ENCODE peak calls at places on chromosomes 11 and 22, in six cellular contexts. One of them, this sample, is unnamed.

GRCh38 chr11:60981515-60981914 is 10.0 kb downstream of the CD6 start:
- DNase-seq in ovary: no peak
- DNase-seq in GDM1: no peak
- DNase-seq in cardiac fibroblast: no peak
- DNase-seq in EL: no peak
- DNase-seq in stimulated activated CD4-positive, alpha-beta T cell treated with anti-CD3 and anti-CD28 coated beads, Interleukin-4, amount 100 ng/mL, for 48 hours: no peak
- DNase-seq in this sample: no peak

GRCh38 chr11:73087730-73088129 is 54.4 kb downstream of the FCHSD2 start:
- DNase-seq in ovary: no peak
- DNase-seq in GDM1: no peak
- DNase-seq in cardiac fibroblast: peak
- DNase-seq in EL: no peak
- DNase-seq in stimulated activated CD4-positive, alpha-beta T cell treated with anti-CD3 and anti-CD28 coated beads, Interleukin-4, amount 100 ng/mL, for 48 hours: no peak
- DNase-seq in this sample: no peak

GRCh38 chr22:36454916-36455570 is 26.4 kb downstream of the TXN2 start:
- DNase-seq in ovary: peak
- DNase-seq in GDM1: peak
- DNase-seq in cardiac fibroblast: peak
- DNase-seq in EL: peak
- DNase-seq in stimulated activated CD4-positive, alpha-beta T cell treated with anti-CD3 and anti-CD28 coated beads, Interleukin-4, amount 100 ng/mL, for 48 hours: peak
- DNase-seq in this sample: peak

GRCh38 chr11:236774-237767 is at the start of gene PSMD13:
- DNase-seq in ovary: peak
- DNase-seq in GDM1: peak
- DNase-seq in cardiac fibroblast: peak
- DNase-seq in EL: peak
- DNase-seq in stimulated activated CD4-positive, alpha-beta T cell treated with anti-CD3 and anti-CD28 coated beads, Interleukin-4, amount 100 ng/mL, for 48 hours: peak
- DNase-seq in this sample: peak

GRCh38 chr22:45268958-45269844 is 15.5 kb upstream of the UPK3A start:
- DNase-seq in ovary: peak
- DNase-seq in GDM1: peak
- DNase-seq in cardiac fibroblast: peak
- DNase-seq in EL: peak
- DNase-seq in stimulated activated CD4-positive, alpha-beta T cell treated with anti-CD3 and anti-CD28 coated beads, Interleukin-4, amount 100 ng/mL, for 48 hours: peak
- DNase-seq in this sample: peak

GRCh38 chr11:75350743-75351540 is 519 bp downstream of the ARRB1 start:
- DNase-seq in ovary: peak
- DNase-seq in GDM1: no peak
- DNase-seq in cardiac fibroblast: peak
- DNase-seq in EL: no peak
- DNase-seq in stimulated activated CD4-positive, alpha-beta T cell treated with anti-CD3 and anti-CD28 coated beads, Interleukin-4, amount 100 ng/mL, for 48 hours: peak
- DNase-seq in this sample: no peak

GRCh38 chr22:17969732-17970131 is 54.6 kb downstream of the MICAL3 start:
- DNase-seq in ovary: peak
- DNase-seq in GDM1: no peak
- DNase-seq in cardiac fibroblast: peak
- DNase-seq in EL: peak
- DNase-seq in stimulated activated CD4-positive, alpha-beta T cell treated with anti-CD3 and anti-CD28 coated beads, Interleukin-4, amount 100 ng/mL, for 48 hours: no peak
- DNase-seq in this sample: no peak

GRCh38 chr22:44691796-44692661 is 10.0 kb upstream of the PRR5 start:
- DNase-seq in ovary: no peak
- DNase-seq in GDM1: no peak
- DNase-seq in cardiac fibroblast: no peak
- DNase-seq in EL: no peak
- DNase-seq in stimulated activated CD4-positive, alpha-beta T cell treated with anti-CD3 and anti-CD28 coated beads, Interleukin-4, amount 100 ng/mL, for 48 hours: no peak
- DNase-seq in this sample: no peak

GRCh38 chr11:124946735-124947141 is 7.3 kb upstream of the CCDC15 start:
- DNase-seq in ovary: no peak
- DNase-seq in GDM1: no peak
- DNase-seq in cardiac fibroblast: peak
- DNase-seq in EL: peak
- DNase-seq in stimulated activated CD4-positive, alpha-beta T cell treated with anti-CD3 and anti-CD28 coated beads, Interleukin-4, amount 100 ng/mL, for 48 hours: no peak
- DNase-seq in this sample: no peak

GRCh38 chr22:21000215-21000986 is 1.5 kb downstream of the THAP7 start:
- DNase-seq in ovary: no peak
- DNase-seq in GDM1: no peak
- DNase-seq in cardiac fibroblast: no peak
- DNase-seq in EL: no peak
- DNase-seq in stimulated activated CD4-positive, alpha-beta T cell treated with anti-CD3 and anti-CD28 coated beads, Interleukin-4, amount 100 ng/mL, for 48 hours: no peak
- DNase-seq in this sample: no peak

GRCh38 chr22:32676196-32676595 is 125.3 kb upstream of the TIMP3 start:
- DNase-seq in ovary: no peak
- DNase-seq in GDM1: no peak
- DNase-seq in cardiac fibroblast: no peak
- DNase-seq in EL: no peak
- DNase-seq in stimulated activated CD4-positive, alpha-beta T cell treated with anti-CD3 and anti-CD28 coated beads, Interleukin-4, amount 100 ng/mL, for 48 hours: no peak
- DNase-seq in this sample: no peak

GRCh38 chr11:1083621-1084551 is 9.2 kb downstream of the MUC2 start:
- DNase-seq in ovary: no peak
- DNase-seq in GDM1: no peak
- DNase-seq in cardiac fibroblast: no peak
- DNase-seq in EL: no peak
- DNase-seq in stimulated activated CD4-positive, alpha-beta T cell treated with anti-CD3 and anti-CD28 coated beads, Interleukin-4, amount 100 ng/mL, for 48 hours: no peak
- DNase-seq in this sample: no peak

GRCh38 chr11:82458147-82458546 is 275.5 kb downstream of the FAM181B start:
- DNase-seq in ovary: no peak
- DNase-seq in GDM1: no peak
- DNase-seq in cardiac fibroblast: no peak
- DNase-seq in EL: no peak
- DNase-seq in stimulated activated CD4-positive, alpha-beta T cell treated with anti-CD3 and anti-CD28 coated beads, Interleukin-4, amount 100 ng/mL, for 48 hours: no peak
- DNase-seq in this sample: no peak

GRCh38 chr11:13669544-13670488 is 1.3 kb downstream of the FAR1 start:
- DNase-seq in ovary: no peak
- DNase-seq in GDM1: no peak
- DNase-seq in cardiac fibroblast: peak
- DNase-seq in EL: peak
- DNase-seq in stimulated activated CD4-positive, alpha-beta T cell treated with anti-CD3 and anti-CD28 coated beads, Interleukin-4, amount 100 ng/mL, for 48 hours: no peak
- DNase-seq in this sample: no peak

GRCh38 chr22:29074276-29074625 is 1.4 kb downstream of the KREMEN1 start:
- DNase-seq in ovary: no peak
- DNase-seq in GDM1: no peak
- DNase-seq in cardiac fibroblast: no peak
- DNase-seq in EL: no peak
- DNase-seq in stimulated activated CD4-positive, alpha-beta T cell treated with anti-CD3 and anti-CD28 coated beads, Interleukin-4, amount 100 ng/mL, for 48 hours: no peak
- DNase-seq in this sample: no peak

GRCh38 chr22:40183029-40183581 is 5.4 kb downstream of the TNRC6B start:
- DNase-seq in ovary: no peak
- DNase-seq in GDM1: peak
- DNase-seq in cardiac fibroblast: peak
- DNase-seq in EL: peak
- DNase-seq in stimulated activated CD4-positive, alpha-beta T cell treated with anti-CD3 and anti-CD28 coated beads, Interleukin-4, amount 100 ng/mL, for 48 hours: no peak
- DNase-seq in this sample: no peak

GRCh38 chr22:37186997-37187522 is 987 bp downstream of the C1QTNF6 start:
- DNase-seq in ovary: no peak
- DNase-seq in GDM1: no peak
- DNase-seq in cardiac fibroblast: no peak
- DNase-seq in EL: peak
- DNase-seq in stimulated activated CD4-positive, alpha-beta T cell treated with anti-CD3 and anti-CD28 coated beads, Interleukin-4, amount 100 ng/mL, for 48 hours: no peak
- DNase-seq in this sample: no peak

GRCh38 chr22:46149493-46149997 is 781 bp upstream of the PPARA start:
- DNase-seq in ovary: peak
- DNase-seq in GDM1: no peak
- DNase-seq in cardiac fibroblast: no peak
- DNase-seq in EL: no peak
- DNase-seq in stimulated activated CD4-positive, alpha-beta T cell treated with anti-CD3 and anti-CD28 coated beads, Interleukin-4, amount 100 ng/mL, for 48 hours: no peak
- DNase-seq in this sample: no peak

GRCh38 chr11:117934526-117935307 is 5.5 kb upstream of the TMPRSS13 start:
- DNase-seq in ovary: no peak
- DNase-seq in GDM1: no peak
- DNase-seq in cardiac fibroblast: no peak
- DNase-seq in EL: no peak
- DNase-seq in stimulated activated CD4-positive, alpha-beta T cell treated with anti-CD3 and anti-CD28 coated beads, Interleukin-4, amount 100 ng/mL, for 48 hours: no peak
- DNase-seq in this sample: no peak

GRCh38 chr11:12066056-12066798 is 44.2 kb upstream of the MICAL2 start:
- DNase-seq in ovary: no peak
- DNase-seq in GDM1: no peak
- DNase-seq in cardiac fibroblast: peak
- DNase-seq in EL: peak
- DNase-seq in stimulated activated CD4-positive, alpha-beta T cell treated with anti-CD3 and anti-CD28 coated beads, Interleukin-4, amount 100 ng/mL, for 48 hours: no peak
- DNase-seq in this sample: no peak

GRCh38 chr11:69510471-69511357 is 29.3 kb downstream of the LINC01488 start:
- DNase-seq in ovary: no peak
- DNase-seq in GDM1: no peak
- DNase-seq in cardiac fibroblast: peak
- DNase-seq in EL: peak
- DNase-seq in stimulated activated CD4-positive, alpha-beta T cell treated with anti-CD3 and anti-CD28 coated beads, Interleukin-4, amount 100 ng/mL, for 48 hours: no peak
- DNase-seq in this sample: no peak

GRCh38 chr11:64384981-64385952 is 26.3 kb downstream of the RPS6KA4 start:
- DNase-seq in ovary: no peak
- DNase-seq in GDM1: no peak
- DNase-seq in cardiac fibroblast: no peak
- DNase-seq in EL: no peak
- DNase-seq in stimulated activated CD4-positive, alpha-beta T cell treated with anti-CD3 and anti-CD28 coated beads, Interleukin-4, amount 100 ng/mL, for 48 hours: no peak
- DNase-seq in this sample: no peak

GRCh38 chr11:57597461-57597892 is at the start of gene SERPING1:
- DNase-seq in ovary: peak
- DNase-seq in GDM1: no peak
- DNase-seq in cardiac fibroblast: peak
- DNase-seq in EL: no peak
- DNase-seq in stimulated activated CD4-positive, alpha-beta T cell treated with anti-CD3 and anti-CD28 coated beads, Interleukin-4, amount 100 ng/mL, for 48 hours: no peak
- DNase-seq in this sample: no peak

GRCh38 chr11:11806586-11806985 is 35.2 kb upstream of the USP47 start:
- DNase-seq in ovary: no peak
- DNase-seq in GDM1: no peak
- DNase-seq in cardiac fibroblast: no peak
- DNase-seq in EL: no peak
- DNase-seq in stimulated activated CD4-positive, alpha-beta T cell treated with anti-CD3 and anti-CD28 coated beads, Interleukin-4, amount 100 ng/mL, for 48 hours: no peak
- DNase-seq in this sample: no peak

GRCh38 chr22:49453816-49454215 is 373.9 kb downstream of the BRD1 start:
- DNase-seq in ovary: no peak
- DNase-seq in GDM1: no peak
- DNase-seq in cardiac fibroblast: no peak
- DNase-seq in EL: no peak
- DNase-seq in stimulated activated CD4-positive, alpha-beta T cell treated with anti-CD3 and anti-CD28 coated beads, Interleukin-4, amount 100 ng/mL, for 48 hours: no peak
- DNase-seq in this sample: no peak

GRCh38 chr11:67313125-67313890 is 10.0 kb downstream of the SSH3 start:
- DNase-seq in ovary: no peak
- DNase-seq in GDM1: no peak
- DNase-seq in cardiac fibroblast: no peak
- DNase-seq in EL: no peak
- DNase-seq in stimulated activated CD4-positive, alpha-beta T cell treated with anti-CD3 and anti-CD28 coated beads, Interleukin-4, amount 100 ng/mL, for 48 hours: no peak
- DNase-seq in this sample: no peak

GRCh38 chr22:42844756-42845155 is 12.3 kb downstream of the ARFGAP3 start:
- DNase-seq in ovary: no peak
- DNase-seq in GDM1: no peak
- DNase-seq in cardiac fibroblast: peak
- DNase-seq in EL: peak
- DNase-seq in stimulated activated CD4-positive, alpha-beta T cell treated with anti-CD3 and anti-CD28 coated beads, Interleukin-4, amount 100 ng/mL, for 48 hours: no peak
- DNase-seq in this sample: no peak

GRCh38 chr11:19552100-19552499 is 160.5 kb upstream of the NAV2 start:
- DNase-seq in ovary: no peak
- DNase-seq in GDM1: no peak
- DNase-seq in cardiac fibroblast: no peak
- DNase-seq in EL: no peak
- DNase-seq in stimulated activated CD4-positive, alpha-beta T cell treated with anti-CD3 and anti-CD28 coated beads, Interleukin-4, amount 100 ng/mL, for 48 hours: no peak
- DNase-seq in this sample: no peak

GRCh38 chr22:21904250-21904789 is 36.9 kb upstream of the MAPK1 start:
- DNase-seq in ovary: no peak
- DNase-seq in GDM1: no peak
- DNase-seq in cardiac fibroblast: no peak
- DNase-seq in EL: no peak
- DNase-seq in stimulated activated CD4-positive, alpha-beta T cell treated with anti-CD3 and anti-CD28 coated beads, Interleukin-4, amount 100 ng/mL, for 48 hours: no peak
- DNase-seq in this sample: no peak

GRCh38 chr11:74134661-74135515 is 35.9 kb downstream of the C2CD3 start:
- DNase-seq in ovary: no peak
- DNase-seq in GDM1: no peak
- DNase-seq in cardiac fibroblast: peak
- DNase-seq in EL: peak
- DNase-seq in stimulated activated CD4-positive, alpha-beta T cell treated with anti-CD3 and anti-CD28 coated beads, Interleukin-4, amount 100 ng/mL, for 48 hours: no peak
- DNase-seq in this sample: no peak

GRCh38 chr22:42489000-42489399 is 30.6 kb downstream of the RRP7A start:
- DNase-seq in ovary: no peak
- DNase-seq in GDM1: no peak
- DNase-seq in cardiac fibroblast: no peak
- DNase-seq in EL: no peak
- DNase-seq in stimulated activated CD4-positive, alpha-beta T cell treated with anti-CD3 and anti-CD28 coated beads, Interleukin-4, amount 100 ng/mL, for 48 hours: no peak
- DNase-seq in this sample: no peak

GRCh38 chr11:57428643-57429042 is 1.7 kb upstream of the SLC43A3 start:
- DNase-seq in ovary: no peak
- DNase-seq in GDM1: no peak
- DNase-seq in cardiac fibroblast: no peak
- DNase-seq in EL: no peak
- DNase-seq in stimulated activated CD4-positive, alpha-beta T cell treated with anti-CD3 and anti-CD28 coated beads, Interleukin-4, amount 100 ng/mL, for 48 hours: no peak
- DNase-seq in this sample: no peak

GRCh38 chr11:21710791-21711190 is 482.1 kb upstream of the ANO5 start:
- DNase-seq in ovary: no peak
- DNase-seq in GDM1: no peak
- DNase-seq in cardiac fibroblast: no peak
- DNase-seq in EL: no peak
- DNase-seq in stimulated activated CD4-positive, alpha-beta T cell treated with anti-CD3 and anti-CD28 coated beads, Interleukin-4, amount 100 ng/mL, for 48 hours: no peak
- DNase-seq in this sample: no peak

GRCh38 chr22:27672721-27673387 is 128.7 kb downstream of the MN1 start:
- DNase-seq in ovary: no peak
- DNase-seq in GDM1: no peak
- DNase-seq in cardiac fibroblast: no peak
- DNase-seq in EL: no peak
- DNase-seq in stimulated activated CD4-positive, alpha-beta T cell treated with anti-CD3 and anti-CD28 coated beads, Interleukin-4, amount 100 ng/mL, for 48 hours: no peak
- DNase-seq in this sample: no peak

This sample was measured in NK-92 treated with Interleukin-12 subunit alpha and Interleukin-12 subunit beta, amount 100 ng/mL, for 24 hours.